ENCODE peak calls at places on chromosome 2, in nine cellular contexts. One of them, this sample, is unnamed. For H3K4me1, the result is how much of the 10 kb centered on the place peaks cover.

GRCh38 chr2:230980468-230980867 is 15.5 kb upstream of the SPATA3 start:
- DNase-seq in HCT116: no peak
- DNase-seq in stomach: no peak
- DNase-seq in transverse colon: no peak
- DNase-seq in prostate gland: no peak
- DNase-seq in H1: no peak
- DNase-seq in spleen: no peak
- DNase-seq in upper lobe of left lung: no peak
- DNase-seq in GM23338: no peak
- DNase-seq in this sample: no peak

GRCh38 chr2:165032559-165032958 is 77.2 kb upstream of the SLC38A11 start:
- DNase-seq in HCT116: no peak
- DNase-seq in stomach: no peak
- DNase-seq in transverse colon: no peak
- DNase-seq in prostate gland: no peak
- DNase-seq in H1: no peak
- DNase-seq in spleen: no peak
- DNase-seq in upper lobe of left lung: no peak
- DNase-seq in GM23338: peak
- DNase-seq in this sample: no peak

GRCh38 chr2:100321181-100321880 is 970 bp downstream of the LONRF2 start:
- DNase-seq in HCT116: no peak
- DNase-seq in stomach: peak
- DNase-seq in transverse colon: no peak
- DNase-seq in prostate gland: peak
- DNase-seq in H1: peak
- DNase-seq in spleen: peak
- DNase-seq in upper lobe of left lung: peak
- DNase-seq in GM23338: peak
- DNase-seq in this sample: peak

GRCh38 chr2:31606511-31606910 is 25.8 kb upstream of the SRD5A2 start:
- DNase-seq in HCT116: no peak
- DNase-seq in stomach: no peak
- DNase-seq in transverse colon: no peak
- DNase-seq in prostate gland: no peak
- DNase-seq in H1: no peak
- DNase-seq in spleen: no peak
- DNase-seq in upper lobe of left lung: no peak
- DNase-seq in GM23338: no peak
- DNase-seq in this sample: no peak

GRCh38 chr2:201257381-201257940 is 2.9 kb upstream of the CASP8 start:
- DNase-seq in HCT116: no peak
- DNase-seq in stomach: peak
- DNase-seq in transverse colon: peak
- DNase-seq in prostate gland: no peak
- DNase-seq in H1: peak
- DNase-seq in spleen: peak
- DNase-seq in upper lobe of left lung: no peak
- DNase-seq in GM23338: no peak
- DNase-seq in this sample: no peak

GRCh38 chr2:80001704-80002103 is 302.8 kb downstream of the LRRTM1 start:
- DNase-seq in HCT116: no peak
- DNase-seq in stomach: no peak
- DNase-seq in transverse colon: no peak
- DNase-seq in prostate gland: no peak
- DNase-seq in H1: no peak
- DNase-seq in spleen: no peak
- DNase-seq in upper lobe of left lung: no peak
- DNase-seq in GM23338: no peak
- DNase-seq in this sample: no peak

GRCh38 chr2:45806563-45807358 is 155.3 kb downstream of the PRKCE start:
- DNase-seq in HCT116: no peak
- DNase-seq in stomach: no peak
- DNase-seq in transverse colon: no peak
- DNase-seq in prostate gland: no peak
- DNase-seq in H1: no peak
- DNase-seq in spleen: no peak
- DNase-seq in upper lobe of left lung: no peak
- DNase-seq in GM23338: no peak
- DNase-seq in this sample: no peak

GRCh38 chr2:136310797-136311558 is 193.0 kb upstream of the CXCR4 start:
- DNase-seq in HCT116: no peak
- DNase-seq in stomach: no peak
- DNase-seq in transverse colon: no peak
- DNase-seq in prostate gland: no peak
- DNase-seq in H1: no peak
- DNase-seq in spleen: no peak
- DNase-seq in upper lobe of left lung: no peak
- DNase-seq in GM23338: no peak
- DNase-seq in this sample: no peak

GRCh38 chr2:45344071-45344470 is 267.0 kb downstream of the SRBD1 start:
- DNase-seq in HCT116: no peak
- DNase-seq in stomach: no peak
- DNase-seq in transverse colon: no peak
- DNase-seq in prostate gland: no peak
- DNase-seq in H1: peak
- DNase-seq in spleen: no peak
- DNase-seq in upper lobe of left lung: peak
- DNase-seq in GM23338: no peak
- DNase-seq in this sample: no peak

GRCh38 chr2:1709970-1710560 is 34.2 kb downstream of the PXDN start:
- DNase-seq in HCT116: no peak
- DNase-seq in stomach: no peak
- DNase-seq in transverse colon: no peak
- DNase-seq in prostate gland: no peak
- DNase-seq in H1: no peak
- DNase-seq in spleen: no peak
- DNase-seq in upper lobe of left lung: no peak
- DNase-seq in GM23338: no peak
- DNase-seq in this sample: no peak

GRCh38 chr2:1709335-1709605 is 35.0 kb downstream of the PXDN start:
- DNase-seq in HCT116: no peak
- DNase-seq in stomach: no peak
- DNase-seq in transverse colon: no peak
- DNase-seq in prostate gland: no peak
- DNase-seq in H1: no peak
- DNase-seq in spleen: no peak
- DNase-seq in upper lobe of left lung: no peak
- DNase-seq in GM23338: no peak
- DNase-seq in this sample: peak

GRCh38 chr2:1705557-1706076 is 38.7 kb downstream of the PXDN start:
- DNase-seq in HCT116: no peak
- DNase-seq in stomach: no peak
- DNase-seq in transverse colon: no peak
- DNase-seq in prostate gland: no peak
- DNase-seq in H1: no peak
- DNase-seq in spleen: no peak
- DNase-seq in upper lobe of left lung: no peak
- DNase-seq in GM23338: no peak
- DNase-seq in this sample: no peak

GRCh38 chr2:1708476-1709334 is 35.6 kb downstream of the PXDN start:
- DNase-seq in HCT116: no peak
- DNase-seq in stomach: no peak
- DNase-seq in transverse colon: no peak
- DNase-seq in prostate gland: no peak
- DNase-seq in H1: no peak
- DNase-seq in spleen: no peak
- DNase-seq in upper lobe of left lung: no peak
- DNase-seq in GM23338: no peak
- DNase-seq in this sample: no peak

DNA sequence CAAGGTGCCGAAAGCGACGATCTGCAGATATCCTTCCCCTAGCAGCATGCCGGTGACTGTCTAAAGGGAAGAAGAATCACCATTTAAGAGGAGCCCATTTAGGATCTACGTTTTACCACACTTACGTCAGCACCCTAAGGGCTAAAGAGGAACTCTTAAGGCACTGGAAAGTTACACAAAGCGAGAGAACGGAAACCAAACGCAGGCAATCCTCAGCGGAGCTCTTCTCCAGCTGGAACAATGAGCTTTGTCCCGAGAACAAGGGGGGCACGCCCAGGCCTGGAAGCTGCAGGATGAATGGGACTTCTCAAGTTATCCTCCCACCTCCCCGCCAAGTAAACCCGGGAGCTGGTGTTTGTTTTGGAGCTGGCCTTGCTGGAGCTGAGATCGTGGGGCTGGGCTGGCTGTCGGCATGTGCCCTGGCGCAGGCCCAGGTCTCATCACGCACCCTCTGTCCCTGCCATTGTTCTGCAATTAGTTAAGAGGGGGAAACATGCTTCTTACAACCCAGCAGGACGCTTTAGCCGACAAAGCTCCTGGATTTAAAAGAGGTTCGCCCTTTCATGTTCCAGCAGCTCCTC is 36.5 kb downstream of the PXDN start:
- DNase-seq in HCT116: no peak
- DNase-seq in stomach: no peak
- DNase-seq in transverse colon: peak
- DNase-seq in prostate gland: peak
- DNase-seq in H1: no peak
- DNase-seq in spleen: no peak
- DNase-seq in upper lobe of left lung: peak
- DNase-seq in GM23338: peak
- DNase-seq in this sample: peak
- TF ChIP-seq POLR2AphosphoS5 in HCT116: no peak
- TF ChIP-seq POLR2AphosphoS5 in stomach: no peak
- TF ChIP-seq POLR2AphosphoS5 in transverse colon: peak
- TF ChIP-seq POLR2AphosphoS5 in prostate gland: peak
- TF ChIP-seq POLR2AphosphoS5 in H1: no peak
- TF ChIP-seq POLR2AphosphoS5 in spleen: peak
- TF ChIP-seq POLR2AphosphoS5 in upper lobe of left lung: peak
- TF ChIP-seq POLR2AphosphoS5 in GM23338: no peak
- TF ChIP-seq POLR2AphosphoS5 in this sample: no peak

DNA sequence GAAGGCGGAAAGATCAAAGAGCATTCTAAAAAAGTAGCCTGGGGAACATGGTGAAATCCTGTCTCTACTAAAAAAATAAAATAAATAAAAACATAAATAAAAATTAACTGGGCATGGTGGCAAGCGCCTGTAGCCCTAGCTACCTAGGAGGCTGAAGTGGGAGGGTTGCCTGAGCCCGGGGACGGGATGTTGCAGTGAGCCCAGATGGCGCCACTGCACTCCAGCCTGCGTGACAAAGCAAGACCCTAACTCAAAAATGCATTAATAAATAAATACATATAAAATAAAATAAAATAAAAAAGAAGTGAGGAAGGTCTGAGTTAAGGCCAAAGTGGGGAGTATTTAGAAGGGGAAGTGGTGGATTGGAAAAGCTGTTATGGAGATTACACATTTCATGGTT is 1.3 kb upstream of the PSMD14 start:
- DNase-seq in HCT116: no peak
- DNase-seq in stomach: no peak
- DNase-seq in transverse colon: no peak
- DNase-seq in prostate gland: no peak
- DNase-seq in H1: no peak
- DNase-seq in spleen: no peak
- DNase-seq in upper lobe of left lung: no peak
- DNase-seq in GM23338: peak
- DNase-seq in this sample: no peak
- TF ChIP-seq CTCF in HCT116: peak
- TF ChIP-seq CTCF in stomach: no peak
- TF ChIP-seq CTCF in transverse colon: no peak
- TF ChIP-seq CTCF in prostate gland: no peak
- TF ChIP-seq CTCF in H1: peak
- TF ChIP-seq CTCF in spleen: no peak
- TF ChIP-seq CTCF in upper lobe of left lung: no peak
- TF ChIP-seq CTCF in GM23338: peak
- TF ChIP-seq CTCF in this sample: no peak

GRCh38 chr2:86523491-86523890 is 39.8 kb downstream of the CHMP3 start:
- DNase-seq in HCT116: no peak
- DNase-seq in stomach: no peak
- DNase-seq in transverse colon: no peak
- DNase-seq in prostate gland: no peak
- DNase-seq in H1: no peak
- DNase-seq in spleen: no peak
- DNase-seq in upper lobe of left lung: no peak
- DNase-seq in GM23338: no peak
- DNase-seq in this sample: no peak

GRCh38 chr2:86525421-86526340 is 37.6 kb downstream of the CHMP3 start:
- DNase-seq in HCT116: no peak
- DNase-seq in stomach: no peak
- DNase-seq in transverse colon: no peak
- DNase-seq in prostate gland: no peak
- DNase-seq in H1: no peak
- DNase-seq in spleen: no peak
- DNase-seq in upper lobe of left lung: no peak
- DNase-seq in GM23338: no peak
- DNase-seq in this sample: no peak

GRCh38 chr2:86521922-86522321 is 41.3 kb downstream of the CHMP3 start:
- DNase-seq in HCT116: no peak
- DNase-seq in stomach: no peak
- DNase-seq in transverse colon: no peak
- DNase-seq in prostate gland: no peak
- DNase-seq in H1: no peak
- DNase-seq in spleen: no peak
- DNase-seq in upper lobe of left lung: no peak
- DNase-seq in GM23338: no peak
- DNase-seq in this sample: no peak

GRCh38 chr2:86520153-86520552 is 43.1 kb downstream of the CHMP3 start:
- DNase-seq in HCT116: no peak
- DNase-seq in stomach: no peak
- DNase-seq in transverse colon: no peak
- DNase-seq in prostate gland: no peak
- DNase-seq in H1: no peak
- DNase-seq in spleen: no peak
- DNase-seq in upper lobe of left lung: no peak
- DNase-seq in GM23338: peak
- DNase-seq in this sample: no peak

GRCh38 chr2:86522711-86523110 is 40.5 kb downstream of the CHMP3 start:
- DNase-seq in HCT116: no peak
- DNase-seq in stomach: no peak
- DNase-seq in transverse colon: no peak
- DNase-seq in prostate gland: no peak
- DNase-seq in H1: no peak
- DNase-seq in spleen: no peak
- DNase-seq in upper lobe of left lung: no peak
- DNase-seq in GM23338: no peak
- DNase-seq in this sample: no peak
- H3K4me1 ChIP-seq in HCT116: under half
- H3K4me1 ChIP-seq in stomach: under half
- H3K4me1 ChIP-seq in transverse colon: under half
- H3K4me1 ChIP-seq in prostate gland: under half
- H3K4me1 ChIP-seq in H1: under half
- H3K4me1 ChIP-seq in spleen: under half
- H3K4me1 ChIP-seq in upper lobe of left lung: under half
- H3K4me1 ChIP-seq in GM23338: under half
- H3K4me1 ChIP-seq in this sample: under half

DNA sequence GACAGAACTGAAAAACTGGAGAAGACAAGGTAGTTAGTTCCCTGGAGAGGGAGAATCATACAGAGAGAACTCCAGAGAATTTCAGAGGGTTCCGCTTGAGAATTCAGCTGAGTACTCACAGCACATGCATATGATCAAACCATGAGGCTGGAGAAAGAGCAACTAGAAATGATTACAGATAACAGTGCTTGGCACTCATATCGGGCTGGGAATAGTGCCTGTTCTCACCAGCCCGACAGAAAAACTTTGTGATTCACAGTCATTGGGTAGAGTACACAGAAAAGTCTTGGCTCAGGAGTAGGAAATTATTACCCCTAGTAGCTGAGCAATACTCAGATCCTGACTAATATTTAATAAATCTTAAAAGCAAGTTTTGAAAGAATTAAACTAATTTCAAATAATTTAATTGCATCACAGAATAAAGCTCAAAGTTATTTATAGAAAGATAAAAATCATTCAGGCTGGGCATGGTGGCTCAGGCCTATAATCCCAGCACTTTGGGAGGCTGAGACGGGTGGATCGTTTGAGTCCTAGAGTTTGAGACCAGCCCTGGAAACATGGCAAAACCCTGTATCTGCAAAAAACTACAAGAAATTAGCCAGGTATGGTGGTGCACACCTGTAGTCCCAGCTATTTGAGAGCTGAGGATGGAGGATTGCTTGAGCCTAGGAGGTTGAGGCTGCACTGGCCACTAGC is 6.9 kb downstream of the WDPCP start:
- DNase-seq in HCT116: no peak
- DNase-seq in stomach: peak
- DNase-seq in transverse colon: no peak
- DNase-seq in prostate gland: no peak
- DNase-seq in H1: no peak
- DNase-seq in spleen: no peak
- DNase-seq in upper lobe of left lung: no peak
- DNase-seq in GM23338: no peak
- DNase-seq in this sample: no peak
- TF ChIP-seq POLR2AphosphoS5 in HCT116: no peak
- TF ChIP-seq POLR2AphosphoS5 in stomach: peak
- TF ChIP-seq POLR2AphosphoS5 in transverse colon: no peak
- TF ChIP-seq POLR2AphosphoS5 in prostate gland: peak
- TF ChIP-seq POLR2AphosphoS5 in H1: no peak
- TF ChIP-seq POLR2AphosphoS5 in spleen: no peak
- TF ChIP-seq POLR2AphosphoS5 in upper lobe of left lung: no peak
- TF ChIP-seq POLR2AphosphoS5 in GM23338: no peak
- TF ChIP-seq POLR2AphosphoS5 in this sample: no peak